ENCODE peak calls at places on chromosome 2, in five cellular contexts. One of them, this sample, is unnamed.

GRCh38 chr2:172259835-172260234 is 157.1 kb upstream of the DLX2 start:
- DNase-seq in astrocyte of the cerebellum: no peak
- DNase-seq in breast epithelium: no peak
- DNase-seq in endodermal cell: no peak
- DNase-seq in tibial artery: no peak
- DNase-seq in this sample: no peak

GRCh38 chr2:181411105-181411849 is 45.9 kb upstream of the ITGA4 start:
- DNase-seq in tibial artery: no peak
- DNase-seq in astrocyte of the cerebellum: no peak
- DNase-seq in breast epithelium: no peak
- DNase-seq in endodermal cell: peak; percentile 87
- DNase-seq in this sample: no peak

GRCh38 chr2:121031568-121032340 is 253.2 kb downstream of the TFCP2L1 start:
- DNase-seq in breast epithelium: no peak
- DNase-seq in astrocyte of the cerebellum: no peak
- DNase-seq in tibial artery: no peak
- DNase-seq in endodermal cell: no peak
- DNase-seq in this sample: no peak

GRCh38 chr2:223837290-223838061 is at the start of gene AP1S3:
- DNase-seq in astrocyte of the cerebellum: no peak
- DNase-seq in breast epithelium: peak; percentile 44
- DNase-seq in tibial artery: peak; percentile 27
- DNase-seq in endodermal cell: peak; percentile 95
- DNase-seq in this sample: no peak

GRCh38 chr2:240437861-240438809 is 2.7 kb downstream of the GPC1 start:
- DNase-seq in breast epithelium: no peak
- DNase-seq in endodermal cell: peak; percentile 92
- DNase-seq in tibial artery: peak; percentile 52
- DNase-seq in astrocyte of the cerebellum: peak; percentile 15
- DNase-seq in this sample: no peak

GRCh38 chr2:71783215-71783614 is 329.9 kb downstream of the DYSF start:
- DNase-seq in tibial artery: no peak
- DNase-seq in astrocyte of the cerebellum: no peak
- DNase-seq in breast epithelium: no peak
- DNase-seq in endodermal cell: no peak
- DNase-seq in this sample: no peak

GRCh38 chr2:240873805-240874714 is 5.4 kb downstream of the AGXT start:
- DNase-seq in tibial artery: no peak
- DNase-seq in astrocyte of the cerebellum: no peak
- DNase-seq in breast epithelium: no peak
- DNase-seq in endodermal cell: no peak
- DNase-seq in this sample: no peak

GRCh38 chr2:28088970-28089369 is 198.4 kb downstream of the BABAM2 start:
- DNase-seq in astrocyte of the cerebellum: no peak
- DNase-seq in tibial artery: no peak
- DNase-seq in endodermal cell: no peak
- DNase-seq in breast epithelium: no peak
- DNase-seq in this sample: no peak

GRCh38 chr2:232324778-232325177 is 53.8 kb upstream of the ALPP start:
- DNase-seq in endodermal cell: peak; percentile 40
- DNase-seq in astrocyte of the cerebellum: no peak
- DNase-seq in breast epithelium: no peak
- DNase-seq in tibial artery: no peak
- DNase-seq in this sample: no peak

GRCh38 chr2:8986327-8986976 is 17.0 kb downstream of the MBOAT2 start:
- DNase-seq in astrocyte of the cerebellum: no peak
- DNase-seq in breast epithelium: no peak
- DNase-seq in endodermal cell: peak; percentile 89
- DNase-seq in tibial artery: no peak
- DNase-seq in this sample: no peak

GRCh38 chr2:230816735-230817134 is 48.0 kb upstream of the ITM2C start:
- DNase-seq in tibial artery: no peak
- DNase-seq in endodermal cell: no peak
- DNase-seq in astrocyte of the cerebellum: no peak
- DNase-seq in breast epithelium: no peak
- DNase-seq in this sample: no peak

GRCh38 chr2:1773883-1774282 is 29.6 kb upstream of the PXDN start:
- DNase-seq in breast epithelium: no peak
- DNase-seq in tibial artery: no peak
- DNase-seq in endodermal cell: peak; percentile 28
- DNase-seq in astrocyte of the cerebellum: no peak
- DNase-seq in this sample: no peak

GRCh38 chr2:109211324-109211723 is 82.3 kb downstream of the SH3RF3 start:
- DNase-seq in astrocyte of the cerebellum: no peak
- DNase-seq in tibial artery: no peak
- DNase-seq in breast epithelium: no peak
- DNase-seq in endodermal cell: peak; percentile 73
- DNase-seq in this sample: no peak

GRCh38 chr2:230085201-230085600 is 16.5 kb upstream of the SLC16A14 start:
- DNase-seq in breast epithelium: no peak
- DNase-seq in endodermal cell: no peak
- DNase-seq in astrocyte of the cerebellum: no peak
- DNase-seq in tibial artery: no peak
- DNase-seq in this sample: no peak

GRCh38 chr2:95270541-95271081 is 3.6 kb upstream of the PROM2 start:
- DNase-seq in endodermal cell: peak; percentile 22
- DNase-seq in tibial artery: no peak
- DNase-seq in astrocyte of the cerebellum: no peak
- DNase-seq in breast epithelium: peak; percentile 12
- DNase-seq in this sample: no peak

GRCh38 chr2:86703704-86704370 is 16.3 kb upstream of the RMND5A start:
- DNase-seq in tibial artery: no peak
- DNase-seq in endodermal cell: no peak
- DNase-seq in astrocyte of the cerebellum: peak; percentile 23
- DNase-seq in breast epithelium: no peak
- DNase-seq in this sample: peak; percentile 14

GRCh38 chr2:72097276-72097675 is 50.4 kb downstream of the CYP26B1 start:
- DNase-seq in astrocyte of the cerebellum: no peak
- DNase-seq in endodermal cell: peak; percentile 19
- DNase-seq in tibial artery: no peak
- DNase-seq in breast epithelium: no peak
- DNase-seq in this sample: no peak

GRCh38 chr2:132668986-132669853 is 785 bp downstream of the LYPD1 start:
- DNase-seq in astrocyte of the cerebellum: no peak
- DNase-seq in breast epithelium: no peak
- DNase-seq in endodermal cell: peak; percentile 86
- DNase-seq in tibial artery: no peak
- DNase-seq in this sample: no peak

GRCh38 chr2:155975734-155976133 is 356.8 kb downstream of the NR4A2 start:
- DNase-seq in astrocyte of the cerebellum: peak; percentile 53
- DNase-seq in tibial artery: no peak
- DNase-seq in breast epithelium: no peak
- DNase-seq in endodermal cell: no peak
- DNase-seq in this sample: no peak

GRCh38 chr2:111634050-111634784 is 249.8 kb downstream of the ANAPC1 start:
- DNase-seq in breast epithelium: no peak
- DNase-seq in tibial artery: no peak
- DNase-seq in astrocyte of the cerebellum: no peak
- DNase-seq in endodermal cell: no peak
- DNase-seq in this sample: no peak

GRCh38 chr2:136319227-136319626 is 201.3 kb upstream of the CXCR4 start:
- DNase-seq in astrocyte of the cerebellum: no peak
- DNase-seq in endodermal cell: peak; percentile 82
- DNase-seq in tibial artery: no peak
- DNase-seq in breast epithelium: no peak
- DNase-seq in this sample: no peak

GRCh38 chr2:203280428-203281064 is 41.7 kb downstream of the CYP20A1 start:
- DNase-seq in endodermal cell: no peak
- DNase-seq in astrocyte of the cerebellum: peak; percentile 71
- DNase-seq in tibial artery: no peak
- DNase-seq in breast epithelium: no peak
- DNase-seq in this sample: peak; percentile 75

GRCh38 chr2:203282101-203282500 is 43.3 kb downstream of the CYP20A1 start:
- DNase-seq in endodermal cell: no peak
- DNase-seq in astrocyte of the cerebellum: no peak
- DNase-seq in tibial artery: no peak
- DNase-seq in breast epithelium: no peak
- DNase-seq in this sample: no peak

DNA sequence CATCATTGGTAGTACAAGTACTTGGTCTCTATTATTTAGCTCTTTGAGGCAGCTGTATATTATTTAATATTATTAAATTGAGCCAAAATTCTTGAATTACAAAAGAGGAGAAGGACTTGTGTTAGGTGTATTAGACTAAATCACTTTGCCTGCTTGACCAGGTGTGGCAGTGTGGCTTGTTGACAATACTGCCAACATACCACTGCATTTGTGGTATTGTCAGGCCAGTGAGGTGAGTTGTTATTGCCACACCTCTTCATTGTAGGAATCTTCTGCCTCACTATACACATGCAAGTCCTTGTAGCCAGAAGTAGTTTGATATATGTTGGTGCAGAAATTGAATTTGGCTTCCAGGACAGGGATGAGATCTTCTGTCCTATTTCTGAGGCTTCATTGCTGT is 40.5 kb downstream of the CYP20A1 start:
- DNase-seq in breast epithelium: no peak
- DNase-seq in endodermal cell: no peak
- DNase-seq in astrocyte of the cerebellum: no peak
- DNase-seq in tibial artery: no peak
- DNase-seq in this sample: no peak
- H3K4me3 ChIP-seq in breast epithelium: no peak overlapping the region
- H3K4me3 ChIP-seq in endodermal cell: no peak overlapping the region
- H3K4me3 ChIP-seq in astrocyte of the cerebellum: no peak overlapping the region
- H3K4me3 ChIP-seq in tibial artery: no peak overlapping the region
- H3K4me3 ChIP-seq in this sample: no peak overlapping the region

DNA sequence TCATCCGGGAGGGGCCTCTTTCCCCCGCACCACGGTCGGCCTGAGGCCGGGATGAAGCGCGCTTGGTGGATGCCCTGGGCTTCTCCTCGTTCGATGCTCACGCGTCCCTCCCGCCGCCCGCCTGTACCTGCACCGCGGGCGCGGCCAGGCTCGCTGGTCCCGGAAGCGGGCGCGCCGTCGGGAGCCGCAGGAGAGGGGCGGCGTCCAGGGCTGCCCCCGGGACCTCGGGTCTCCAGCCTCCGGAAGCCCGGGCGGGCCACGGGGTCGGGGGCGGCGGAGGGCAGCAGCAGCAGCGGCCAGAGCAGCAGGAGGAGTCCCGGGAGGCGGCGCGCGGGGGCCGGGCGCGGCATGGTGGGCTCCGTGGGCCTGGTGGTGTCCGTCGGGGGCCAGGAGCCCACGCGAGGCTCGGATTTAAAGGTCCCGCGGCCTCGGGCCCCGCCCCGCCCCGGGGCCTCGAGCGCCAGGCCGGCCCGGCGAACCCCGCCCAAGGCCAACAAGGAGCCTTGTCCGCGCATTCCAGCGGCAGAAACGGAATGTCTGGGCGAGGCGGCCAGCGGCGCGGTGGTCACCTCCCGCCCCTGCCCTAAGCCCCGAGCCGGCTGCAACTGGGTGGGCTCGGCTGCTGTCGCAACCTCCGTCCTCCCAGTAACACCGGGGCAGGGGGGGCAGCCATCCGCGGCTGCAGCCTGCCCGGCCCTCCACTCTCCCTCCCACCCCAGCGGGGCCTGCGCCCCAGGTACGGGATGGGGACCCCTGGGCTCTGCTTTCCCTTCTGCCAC is at the start of gene MATN3:
- DNase-seq in endodermal cell: peak; percentile 90
- DNase-seq in astrocyte of the cerebellum: peak; percentile 16
- DNase-seq in tibial artery: no peak
- DNase-seq in breast epithelium: no peak
- DNase-seq in this sample: no peak
- H3K4me3 ChIP-seq in endodermal cell: peak within 1 kb of the TSS; percentile 83
- H3K4me3 ChIP-seq in astrocyte of the cerebellum: peak within 1 kb of the TSS; percentile 44
- H3K4me3 ChIP-seq in tibial artery: peak within 1 kb of the TSS; percentile 68
- H3K4me3 ChIP-seq in breast epithelium: peak within 1 kb of the TSS; percentile 79
- H3K4me3 ChIP-seq in this sample: peak within 1 kb of the TSS; percentile 55

GRCh38 chr2:23662941-23663729 is 263.8 kb downstream of the ATAD2B start:
- DNase-seq in tibial artery: no peak
- DNase-seq in breast epithelium: no peak
- DNase-seq in astrocyte of the cerebellum: no peak
- DNase-seq in endodermal cell: no peak
- DNase-seq in this sample: no peak

GRCh38 chr2:23662466-23662865 is 264.5 kb downstream of the ATAD2B start:
- DNase-seq in tibial artery: no peak
- DNase-seq in endodermal cell: no peak
- DNase-seq in astrocyte of the cerebellum: no peak
- DNase-seq in breast epithelium: no peak
- DNase-seq in this sample: no peak

GRCh38 chr2:23659773-23660172 is 267.1 kb downstream of the ATAD2B start:
- DNase-seq in breast epithelium: no peak
- DNase-seq in endodermal cell: no peak
- DNase-seq in tibial artery: no peak
- DNase-seq in astrocyte of the cerebellum: no peak
- DNase-seq in this sample: no peak

GRCh38 chr2:23660227-23660626 is 266.7 kb downstream of the ATAD2B start:
- DNase-seq in breast epithelium: no peak
- DNase-seq in endodermal cell: no peak
- DNase-seq in astrocyte of the cerebellum: no peak
- DNase-seq in tibial artery: no peak
- DNase-seq in this sample: no peak

DNA sequence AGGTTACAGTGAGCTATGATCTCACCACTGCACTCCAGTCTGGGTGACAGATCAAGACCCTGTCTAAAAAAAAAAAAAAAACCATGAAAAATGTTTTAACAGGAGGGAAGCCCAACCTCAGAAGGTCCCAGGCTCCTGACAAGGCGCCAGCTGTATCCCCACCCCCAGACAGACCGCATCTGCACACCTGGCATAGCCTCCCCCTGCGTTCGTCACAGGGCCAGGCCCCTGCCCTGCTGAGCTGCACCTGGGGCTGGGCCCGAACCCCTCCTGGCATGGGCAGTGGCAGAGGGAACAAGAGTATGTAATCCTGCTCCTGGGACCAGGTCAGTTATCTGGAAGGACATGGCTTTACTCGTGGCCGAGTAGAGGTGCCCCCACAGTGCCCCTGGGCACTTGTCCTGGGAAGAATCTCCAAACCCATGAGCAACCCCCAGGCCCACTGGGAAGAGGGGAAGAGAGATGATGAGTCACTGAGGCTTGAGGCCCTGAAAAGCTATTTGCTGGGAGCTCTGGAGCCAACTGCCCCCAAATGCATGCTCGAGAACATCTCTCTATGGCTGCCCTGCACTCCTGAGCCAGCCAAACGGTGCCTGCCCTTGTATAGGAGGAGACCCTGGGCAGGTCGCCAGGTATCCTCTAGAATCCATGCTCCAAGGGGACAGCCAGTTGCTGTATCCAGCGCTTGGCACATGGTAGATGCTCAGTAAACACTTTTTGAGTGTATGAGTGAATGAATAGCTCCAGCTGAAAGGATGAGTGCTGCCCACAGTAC is 265.5 kb downstream of the ATAD2B start:
- DNase-seq in breast epithelium: no peak
- DNase-seq in endodermal cell: no peak
- DNase-seq in astrocyte of the cerebellum: no peak
- DNase-seq in tibial artery: no peak
- DNase-seq in this sample: no peak
- H3K4me3 ChIP-seq in breast epithelium: no peak overlapping the region
- H3K4me3 ChIP-seq in endodermal cell: no peak overlapping the region
- H3K4me3 ChIP-seq in astrocyte of the cerebellum: no peak overlapping the region
- H3K4me3 ChIP-seq in tibial artery: no peak overlapping the region
- H3K4me3 ChIP-seq in this sample: no peak overlapping the region

DNA sequence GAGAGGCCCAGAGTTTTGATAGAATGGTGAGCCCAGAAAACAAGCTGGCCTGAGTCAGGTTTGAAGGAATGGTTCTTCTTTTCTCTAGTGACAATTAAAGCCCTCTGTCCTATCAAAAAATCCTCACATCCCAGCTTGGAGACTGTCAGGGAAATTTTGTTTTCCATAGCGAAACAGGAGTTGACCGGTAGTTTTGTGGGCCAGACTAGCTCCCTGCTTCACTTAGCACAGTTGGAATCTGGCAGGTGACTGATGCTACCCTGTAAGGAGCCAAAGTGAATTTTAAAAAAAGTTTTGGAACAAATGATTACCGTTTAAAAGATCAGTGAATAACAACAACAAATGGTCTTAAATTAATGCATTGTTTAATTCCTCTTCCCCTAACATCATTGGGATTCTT is 6.7 kb downstream of the NAB1 start:
- DNase-seq in tibial artery: no peak
- DNase-seq in endodermal cell: no peak
- DNase-seq in astrocyte of the cerebellum: no peak
- DNase-seq in breast epithelium: no peak
- DNase-seq in this sample: no peak
- H3K4me3 ChIP-seq in tibial artery: no peak overlapping the region
- H3K4me3 ChIP-seq in endodermal cell: no peak overlapping the region
- H3K4me3 ChIP-seq in astrocyte of the cerebellum: no peak overlapping the region
- H3K4me3 ChIP-seq in breast epithelium: no peak overlapping the region
- H3K4me3 ChIP-seq in this sample: no peak overlapping the region